ENCODE peak calls at places on chromosome 17, in seven cellular contexts. V, Z, A, M, N, Y and E are unnamed samples.

GRCh38 chr17:7436556-7437368 is 1.5 kb downstream of the TMEM102 start:
- DNase-seq in M (peak; percentile 95), Y (no peak), N (peak; percentile 97), A (peak; percentile 94), V (peak; percentile 83), Z (peak; percentile 75), E (peak; percentile 73)

GRCh38 chr17:64585146-64585545 is 77.0 kb downstream of the SMURF2 start:
- DNase-seq in A (no peak), M (no peak), V (no peak), Z (no peak), N (no peak), Y (no peak), E (no peak)

GRCh38 chr17:1000597-1001490 is 3.9 kb downstream of the TIMM22 start:
- DNase-seq in V (no peak), Z (peak; percentile 74), M (peak; percentile 29), N (peak; percentile 9), A (no peak), Y (no peak), E (peak; percentile 88)

GRCh38 chr17:5200360-5200759 is 8.7 kb upstream of the ZNF594 start:
- DNase-seq in A (no peak), M (no peak), Z (no peak), N (no peak), V (no peak), Y (no peak), E (no peak)

GRCh38 chr17:16459850-16460550 is 32.0 kb downstream of the LRRC75A start:
- DNase-seq in V (no peak), Z (no peak), A (peak; percentile 87), N (no peak), Y (no peak), M (peak; percentile 87), E (no peak)

GRCh38 chr17:73720187-73720834 is 76.1 kb upstream of the SDK2 start:
- DNase-seq in A (no peak), N (no peak), Y (no peak), Z (no peak), M (peak; percentile 54), V (no peak), E (no peak)

GRCh38 chr17:20955437-20956323 is 87.1 kb downstream of the USP22 start:
- DNase-seq in V (no peak), N (peak; percentile 66), Z (peak; percentile 51), A (no peak), M (no peak), Y (no peak), E (peak; percentile 66)

GRCh38 chr17:45018514-45019176 is 32.8 kb downstream of the DCAKD start:
- DNase-seq in M (no peak), V (no peak), Z (peak; percentile 11), A (no peak), Y (no peak), N (peak; percentile 2), E (peak; percentile 36)

GRCh38 chr17:77736207-77736600 is 222.3 kb upstream of the TNRC6C start:
- DNase-seq in A (peak; percentile 54), V (no peak), N (no peak), M (no peak), Y (no peak), Z (no peak), E (no peak)

GRCh38 chr17:78517421-78517820 is 59.8 kb downstream of the DNAH17 start:
- DNase-seq in Y (no peak), M (no peak), N (no peak), Z (no peak), V (no peak), A (no peak), E (peak; percentile 18)

GRCh38 chr17:6543079-6544010 is 13.0 kb downstream of the PITPNM3 start:
- DNase-seq in A (no peak), Y (no peak), Z (no peak), M (no peak), N (no peak), V (no peak), E (no peak)

GRCh38 chr17:5672815-5673430 is 88.6 kb upstream of the NLRP1 start:
- DNase-seq in A (no peak), Y (no peak), Z (no peak), M (no peak), N (no peak), V (no peak), E (no peak)

GRCh38 chr17:76085066-76085730 is 6.2 kb downstream of the ZACN start:
- DNase-seq in V (no peak), M (no peak), N (no peak), Z (no peak), Y (no peak), A (peak; percentile 28), E (no peak)

GRCh38 chr17:76086384-76086783 is 7.4 kb downstream of the ZACN start:
- DNase-seq in A (no peak), Y (no peak), Z (no peak), M (no peak), V (no peak), N (no peak), E (no peak)

GRCh38 chr17:76083536-76083935 is 4.6 kb downstream of the ZACN start:
- DNase-seq in Z (no peak), N (no peak), A (no peak), V (no peak), M (no peak), Y (no peak), E (no peak)

GRCh38 chr17:76087531-76087930 is 8.5 kb downstream of the ZACN start:
- DNase-seq in Z (no peak), N (no peak), V (no peak), A (no peak), Y (no peak), M (no peak), E (no peak)

GRCh38 chr17:76085731-76086366 is 6.9 kb downstream of the ZACN start:
- DNase-seq in V (no peak), Y (no peak), A (no peak), N (no peak), Z (no peak), M (no peak), E (no peak)
- H3K4ac ChIP-seq in V (no peak overlapping the region), Y (no peak overlapping the region), A (no peak overlapping the region), N (no peak overlapping the region), Z (no peak overlapping the region), M (no peak overlapping the region), E (no peak overlapping the region)

GRCh38 chr17:41917192-41917591 is 1.6 kb downstream of the ACLY start:
- DNase-seq in Y (no peak), A (no peak), V (no peak), Z (peak; percentile 59), M (no peak), N (no peak), E (peak; percentile 38)

GRCh38 chr17:41915020-41915419 is 3.7 kb downstream of the ACLY start:
- DNase-seq in A (no peak), M (no peak), Z (no peak), V (no peak), N (no peak), Y (no peak), E (no peak)

GRCh38 chr17:41914358-41914766 is 4.4 kb downstream of the ACLY start:
- DNase-seq in Y (no peak), Z (peak; percentile 24), M (peak; percentile 36), A (no peak), V (no peak), N (peak; percentile 18), E (peak; percentile 48)

GRCh38 chr17:41913798-41914197 is 5.0 kb downstream of the ACLY start:
- DNase-seq in Y (no peak), V (no peak), Z (no peak), A (no peak), M (peak; percentile 96), N (no peak), E (no peak)

GRCh38 chr17:41915566-41915965 is 3.2 kb downstream of the ACLY start:
- DNase-seq in N (peak; percentile 54), A (no peak), V (no peak), Z (no peak), M (no peak), Y (no peak), E (no peak)
- H3K4ac ChIP-seq in N (peak overlapping the region; percentile 90), A (no peak overlapping the region), V (no peak overlapping the region), Z (no peak overlapping the region), M (no peak overlapping the region), Y (no peak overlapping the region), E (no peak overlapping the region)

DNA sequence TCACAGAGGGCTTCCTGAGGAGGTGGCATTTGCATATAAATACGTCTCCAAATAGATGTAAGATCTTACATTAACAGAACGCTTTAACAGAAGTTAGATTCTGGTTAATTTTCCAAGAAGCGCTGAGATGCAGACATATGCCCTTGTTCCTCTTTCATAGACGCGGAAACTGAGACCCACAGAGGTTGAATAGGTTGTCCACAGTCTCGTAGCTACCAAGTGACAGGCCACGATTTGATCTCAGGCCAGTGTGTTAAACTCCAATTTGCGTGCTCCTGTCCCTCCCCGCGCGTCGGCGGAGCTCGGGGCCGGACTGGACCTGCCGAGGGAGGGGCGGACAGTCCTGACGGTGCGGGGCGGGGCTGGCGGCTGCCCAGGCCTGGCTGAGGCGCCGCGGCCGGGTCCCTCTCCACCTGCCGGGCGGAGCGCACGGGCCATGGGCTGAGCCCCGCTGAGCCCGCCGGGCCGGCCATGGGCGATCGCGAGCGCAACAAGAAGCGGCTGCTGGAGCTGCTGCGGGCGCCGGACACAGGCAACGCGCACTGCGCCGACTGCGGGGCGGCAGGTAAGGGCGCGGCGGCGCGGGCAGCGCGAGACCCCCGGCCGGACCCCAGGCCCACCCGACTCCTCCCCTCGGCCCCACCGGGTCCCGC is at the start of gene ADAP2:
- DNase-seq in A (peak; percentile 68), Z (no peak), Y (no peak), M (peak; percentile 20), V (no peak), N (peak; percentile 72), E (peak; percentile 26)
- H3K4ac ChIP-seq in A (no peak within 1 kb of the TSS), Z (peak within 1 kb of the TSS; percentile 83), Y (no peak within 1 kb of the TSS), M (no peak within 1 kb of the TSS), V (no peak within 1 kb of the TSS), N (no peak within 1 kb of the TSS), E (peak within 1 kb of the TSS; percentile 30)

GRCh38 chr17:42381898-42382297 is 6.3 kb downstream of the STAT3 start:
- DNase-seq in Y (no peak), V (no peak), Z (no peak), M (no peak), A (no peak), N (no peak), E (no peak)
- H3K4ac ChIP-seq in Y (no peak overlapping the region), V (no peak overlapping the region), Z (no peak overlapping the region), M (no peak overlapping the region), A (no peak overlapping the region), N (no peak overlapping the region), E (no peak overlapping the region)

DNA sequence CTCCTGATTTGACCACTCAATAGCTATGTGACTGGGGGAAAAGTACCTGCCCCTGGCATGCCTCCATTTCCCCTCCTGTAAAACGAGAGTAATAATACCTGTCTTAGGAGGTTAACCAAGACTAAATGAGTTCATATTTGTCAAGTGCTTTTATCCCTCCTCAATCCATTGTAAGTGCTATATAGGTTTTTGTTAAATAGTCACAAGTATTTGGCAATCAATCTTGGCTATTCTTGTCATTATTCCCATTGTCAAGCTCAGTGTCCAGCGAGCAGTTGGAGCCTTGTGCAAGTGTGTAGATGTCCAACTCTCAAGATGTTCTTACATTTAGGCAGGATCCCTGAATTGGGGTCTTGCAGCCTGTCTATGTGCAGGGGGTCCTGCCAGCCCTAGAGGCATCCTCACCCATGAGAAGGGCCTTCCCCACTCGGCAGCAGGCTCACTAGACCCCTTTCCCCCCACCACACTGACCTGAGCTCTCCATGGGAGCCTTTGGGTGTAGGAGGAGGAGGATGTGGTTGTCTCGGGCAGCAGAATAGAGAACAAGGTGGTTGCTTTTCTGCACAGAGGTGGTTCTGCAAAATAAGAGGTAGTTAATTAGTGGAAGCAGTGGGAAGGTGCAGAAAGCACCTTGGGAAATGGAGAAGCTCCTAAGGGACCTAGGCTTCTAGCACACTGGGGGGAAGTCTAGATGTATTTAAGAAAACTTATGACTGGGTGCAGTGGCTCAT is 18.0 kb downstream of the PIK3R6 start:
- DNase-seq in A (no peak), Y (no peak), Z (no peak), M (no peak), V (no peak), N (no peak), E (no peak)
- H3K4ac ChIP-seq in A (no peak overlapping the region), Y (no peak overlapping the region), Z (no peak overlapping the region), M (no peak overlapping the region), V (no peak overlapping the region), N (no peak overlapping the region), E (no peak overlapping the region)